ENCODE peak calls at places on chromosomes 2 and 18, in eight cellular contexts. G is left ventricle myocardium superior, C is IMR-90, M is coronary artery, L is WERI-Rb-1, K is PC-9, R is non-pigmented ciliary epithelial cell, S is heart left ventricle. I is an unnamed sample.

GRCh38 chr2:94984964-94985575 is 40.4 kb upstream of the MAL start:
- DNase-seq in G (no peak), C (no peak), M (no peak), L (no peak), K (peak), R (no peak), S (no peak), I (no peak)

GRCh38 chr2:228720895-228721294 is 539.4 kb upstream of the SPHKAP start:
- DNase-seq in G (no peak), C (no peak), M (no peak), L (no peak), K (no peak), R (no peak), S (no peak), I (no peak)

GRCh38 chr2:75539955-75540716 is 20.6 kb downstream of the EVA1A start:
- DNase-seq in G (no peak), C (no peak), M (no peak), L (no peak), K (no peak), R (no peak), S (no peak), I (peak)

GRCh38 chr2:50346586-50347351 is 685.2 kb downstream of the NRXN1 start:
- DNase-seq in G (no peak), C (no peak), M (no peak), L (no peak), K (no peak), R (no peak), S (no peak), I (no peak)

GRCh38 chr2:236286866-236287545 is 22.8 kb upstream of the ASB18 start:
- DNase-seq in G (no peak), C (no peak), M (no peak), L (peak), K (no peak), R (no peak), S (no peak), I (peak)

GRCh38 chr2:180573951-180574350 is 406.5 kb upstream of the UBE2E3 start:
- DNase-seq in G (no peak), C (peak), M (no peak), L (no peak), K (peak), R (peak), S (no peak), I (no peak)

GRCh38 chr2:241049739-241050623 is 51.6 kb downstream of the SNED1 start:
- DNase-seq in G (no peak), C (no peak), M (no peak), L (no peak), K (no peak), R (no peak), S (peak), I (peak)

GRCh38 chr2:105598853-105599252 is 145.9 kb upstream of the NCK2 start:
- DNase-seq in G (no peak), C (no peak), M (no peak), L (no peak), K (no peak), R (no peak), S (no peak), I (no peak)

GRCh38 chr2:175312137-175312536 is 130.6 kb upstream of the ATP5MC3 start:
- DNase-seq in G (no peak), C (no peak), M (no peak), L (no peak), K (no peak), R (no peak), S (no peak), I (no peak)

GRCh38 chr2:43158259-43158880 is 68.0 kb downstream of the ZFP36L2 start:
- DNase-seq in G (peak), C (peak), M (peak), L (no peak), K (peak), R (no peak), S (peak), I (peak)

GRCh38 chr2:242056785-242057184 is 187.3 kb downstream of the RTP5 start:
- DNase-seq in G (no peak), C (no peak), M (peak), L (no peak), K (no peak), R (no peak), S (no peak), I (no peak)

GRCh38 chr18:55779711-55780590 is 192.0 kb upstream of the TCF4 start:
- DNase-seq in G (peak), C (peak), M (no peak), L (peak), K (no peak), R (no peak), S (peak), I (no peak)

GRCh38 chr2:53422979-53423378 is 344.6 kb upstream of the CHAC2 start:
- DNase-seq in G (no peak), C (peak), M (no peak), L (peak), K (no peak), R (no peak), S (no peak), I (peak)

GRCh38 chr2:99710720-99711612 is 221.1 kb upstream of the REV1 start:
- DNase-seq in G (peak), C (no peak), M (no peak), L (no peak), K (no peak), R (no peak), S (no peak), I (peak)

GRCh38 chr18:24616638-24617037 is 156.2 kb downstream of the HRH4 start:
- DNase-seq in G (no peak), C (no peak), M (no peak), L (no peak), K (no peak), R (no peak), S (no peak), I (no peak)

GRCh38 chr2:65420712-65421431 is 11.5 kb downstream of the SPRED2 start:
- DNase-seq in G (no peak), C (peak), M (no peak), L (no peak), K (no peak), R (no peak), S (no peak), I (peak)

GRCh38 chr18:58394046-58394445 is 234.8 kb downstream of the ALPK2 start:
- DNase-seq in G (no peak), C (peak), M (no peak), L (no peak), K (no peak), R (no peak), S (no peak), I (no peak)

GRCh38 chr2:29130295-29130694 is 15.1 kb downstream of the CLIP4 start:
- DNase-seq in G (no peak), C (peak), M (no peak), L (no peak), K (peak), R (no peak), S (no peak), I (peak)

GRCh38 chr18:43364535-43364934 is 87.2 kb upstream of the SYT4 start:
- DNase-seq in G (no peak), C (no peak), M (no peak), L (no peak), K (no peak), R (no peak), S (no peak), I (no peak)

GRCh38 chr2:118791511-118791910 is 55.9 kb downstream of the EN1 start:
- DNase-seq in G (no peak), C (no peak), M (no peak), L (no peak), K (no peak), R (no peak), S (no peak), I (no peak)

GRCh38 chr2:127176371-127177311 is 43.5 kb downstream of the CYP27C1 start:
- DNase-seq in G (peak), C (peak), M (peak), L (no peak), K (no peak), R (no peak), S (no peak), I (peak)

GRCh38 chr2:33589444-33589843 is 9.7 kb downstream of the FAM98A start:
- DNase-seq in G (no peak), C (peak), M (no peak), L (no peak), K (no peak), R (no peak), S (no peak), I (no peak)

GRCh38 chr2:190716176-190716807 is 67.4 kb downstream of the NAB1 start:
- DNase-seq in G (no peak), C (no peak), M (no peak), L (no peak), K (no peak), R (no peak), S (no peak), I (no peak)

GRCh38 chr2:84805250-84805917 is 75.5 kb downstream of the TRABD2A start:
- DNase-seq in G (no peak), C (peak), M (no peak), L (no peak), K (no peak), R (no peak), S (no peak), I (peak)

GRCh38 chr2:141055526-141055925 is 1075.3 kb downstream of the LRP1B start:
- DNase-seq in G (no peak), C (peak), M (no peak), L (no peak), K (no peak), R (peak), S (no peak), I (peak)

GRCh38 chr2:127342101-127342500 is 45.7 kb downstream of the MAP3K2 start:
- DNase-seq in G (no peak), C (peak), M (no peak), L (no peak), K (no peak), R (no peak), S (no peak), I (peak)

GRCh38 chr2:164039270-164039669 is 303.5 kb upstream of the FIGN start:
- DNase-seq in G (no peak), C (no peak), M (no peak), L (no peak), K (no peak), R (no peak), S (no peak), I (no peak)

GRCh38 chr18:70422061-70422965 is 133.5 kb downstream of the SOCS6 start:
- DNase-seq in G (peak), C (peak), M (peak), L (no peak), K (peak), R (peak), S (peak), I (peak)